ENCODE peak calls at places on chromosome 6, in seven cellular contexts. X is tibial artery, N is left ventricle myocardium inferior, T is foreskin fibroblast, J is lower leg skin, K is cardiac muscle cell, Z is fibroblast of villous mesenchyme. Q is an unnamed sample.

GRCh38 chr6:92810913-92811312 is 608.4 kb downstream of the EPHA7 start:
- DNase-seq in T (peak), K (peak), J (no peak), N (no peak), X (no peak), Z (peak), Q (peak)

GRCh38 chr6:30810813-30811329 is 66.5 kb upstream of the IER3 start:
- DNase-seq in T (no peak), J (no peak), K (no peak), Z (no peak), N (no peak), X (no peak), Q (no peak)

GRCh38 chr6:11653028-11653583 is 115.6 kb downstream of the TMEM170B start:
- DNase-seq in N (no peak), T (peak), X (no peak), K (peak), J (no peak), Z (peak), Q (peak)

GRCh38 chr6:101433141-101433540 is 39.6 kb downstream of the GRIK2 start:
- DNase-seq in J (no peak), N (no peak), Z (no peak), K (no peak), T (no peak), X (no peak), Q (no peak)

GRCh38 chr6:16634855-16635254 is 126.4 kb downstream of the ATXN1 start:
- DNase-seq in Z (no peak), K (no peak), T (no peak), N (no peak), X (no peak), J (no peak), Q (no peak)

GRCh38 chr6:40852667-40853383 is 186.2 kb downstream of the UNC5CL start:
- DNase-seq in J (no peak), X (no peak), T (peak), K (peak), Z (no peak), N (no peak), Q (no peak)

GRCh38 chr6:5513393-5513792 is 252.1 kb downstream of the FARS2 start:
- DNase-seq in J (no peak), K (no peak), T (no peak), N (no peak), Z (no peak), X (no peak), Q (no peak)

GRCh38 chr6:109816452-109817374 is 125.6 kb downstream of the FIG4 start:
- DNase-seq in K (no peak), X (no peak), Z (no peak), J (no peak), T (no peak), N (no peak), Q (no peak)

GRCh38 chr6:90811596-90812226 is 224.8 kb upstream of the MAP3K7 start:
- DNase-seq in J (no peak), X (no peak), Z (no peak), T (no peak), N (no peak), K (no peak), Q (no peak)

GRCh38 chr6:91288741-91289140 is 701.9 kb upstream of the MAP3K7 start:
- DNase-seq in Z (no peak), X (no peak), N (no peak), J (no peak), K (no peak), T (no peak), Q (no peak)

GRCh38 chr6:131982740-131983259 is 31.6 kb upstream of the CCN2 start:
- DNase-seq in T (peak), Z (peak), J (no peak), K (peak), X (no peak), N (no peak), Q (peak)

GRCh38 chr6:42629845-42630244 is 66.0 kb downstream of the UBR2 start:
- DNase-seq in K (no peak), X (no peak), Z (no peak), T (no peak), N (no peak), J (no peak), Q (no peak)

GRCh38 chr6:169038691-169039090 is 215.0 kb downstream of the THBS2 start:
- DNase-seq in K (no peak), X (no peak), T (no peak), Z (peak), J (no peak), N (no peak), Q (no peak)

GRCh38 chr6:31874836-31875572 is 3.8 kb downstream of the SLC44A4 start:
- DNase-seq in N (no peak), Z (peak), T (no peak), X (no peak), J (no peak), K (no peak), Q (no peak)

GRCh38 chr6:23280445-23280844 is 711.1 kb downstream of the HDGFL1 start:
- DNase-seq in X (no peak), N (no peak), T (peak), J (no peak), Z (peak), K (peak), Q (no peak)

GRCh38 chr6:40695114-40695513 is 108.0 kb upstream of the LRFN2 start:
- DNase-seq in T (no peak), J (no peak), K (no peak), N (no peak), X (no peak), Z (no peak), Q (no peak)

GRCh38 chr6:109794201-109794926 is 103.3 kb downstream of the FIG4 start:
- DNase-seq in K (peak), Z (peak), N (no peak), T (peak), J (no peak), X (no peak), Q (no peak)

GRCh38 chr6:148535976-148536375 is 193.3 kb downstream of the SASH1 start:
- DNase-seq in K (peak), J (no peak), N (no peak), T (peak), X (no peak), Z (peak), Q (no peak)

GRCh38 chr6:158517581-158517980 is 42.3 kb upstream of the TMEM181 start:
- DNase-seq in N (no peak), T (no peak), Z (no peak), K (no peak), X (no peak), J (no peak), Q (no peak)

GRCh38 chr6:39051399-39052122 is 3.0 kb downstream of the GLP1R start:
- DNase-seq in J (peak), X (no peak), N (no peak), T (no peak), Z (no peak), K (peak), Q (no peak)

GRCh38 chr6:43175676-43176422 is 4.8 kb downstream of the SRF start:
- DNase-seq in T (no peak), K (no peak), J (no peak), X (no peak), Z (no peak), N (no peak), Q (no peak)

GRCh38 chr6:48151142-48151541 is 40.1 kb upstream of the PTCHD4 start:
- DNase-seq in J (no peak), T (peak), K (peak), Z (peak), X (no peak), N (no peak), Q (peak)

GRCh38 chr6:166720859-166721258 is 93.8 kb upstream of the RPS6KA2 start:
- DNase-seq in K (no peak), X (no peak), T (no peak), J (no peak), N (no peak), Z (no peak), Q (no peak)

GRCh38 chr6:1946583-1946982 is 298.8 kb downstream of the GMDS start:
- DNase-seq in T (no peak), X (no peak), N (no peak), Z (no peak), J (no peak), K (no peak), Q (no peak)

GRCh38 chr6:149884215-149884614 is 13.7 kb downstream of the RAET1E start:
- DNase-seq in T (peak), Z (peak), K (peak), N (no peak), X (no peak), J (no peak), Q (no peak)

GRCh38 chr6:25700841-25701240 is 48.8 kb downstream of the SCGN start:
- DNase-seq in X (no peak), K (no peak), T (no peak), Z (no peak), J (no peak), N (no peak), Q (no peak)

GRCh38 chr6:85864453-85865401 is 222.0 kb upstream of the SYNCRIP start:
- DNase-seq in T (peak), K (peak), X (no peak), J (no peak), Z (peak), N (no peak), Q (no peak)
- TF ChIP-seq CTCF in T (no peak), K (peak), X (no peak), J (no peak), Z (peak), N (no peak), Q (peak)

GRCh38 chr6:102995491-102995890 is 1602.0 kb downstream of the GRIK2 start:
- DNase-seq in N (no peak), J (no peak), T (no peak), Z (no peak), X (no peak), K (no peak), Q (no peak)

GRCh38 chr6:103002282-103002681 is 1608.8 kb downstream of the GRIK2 start:
- DNase-seq in Z (no peak), K (no peak), J (no peak), T (no peak), N (no peak), X (no peak), Q (no peak)

GRCh38 chr6:102994866-102995265 is 1601.4 kb downstream of the GRIK2 start:
- DNase-seq in X (no peak), T (no peak), K (no peak), Z (no peak), J (no peak), N (no peak), Q (no peak)

GRCh38 chr6:103001724-103002123 is 1608.2 kb downstream of the GRIK2 start:
- DNase-seq in K (no peak), Z (no peak), T (no peak), J (no peak), X (no peak), N (no peak), Q (no peak)

DNA sequence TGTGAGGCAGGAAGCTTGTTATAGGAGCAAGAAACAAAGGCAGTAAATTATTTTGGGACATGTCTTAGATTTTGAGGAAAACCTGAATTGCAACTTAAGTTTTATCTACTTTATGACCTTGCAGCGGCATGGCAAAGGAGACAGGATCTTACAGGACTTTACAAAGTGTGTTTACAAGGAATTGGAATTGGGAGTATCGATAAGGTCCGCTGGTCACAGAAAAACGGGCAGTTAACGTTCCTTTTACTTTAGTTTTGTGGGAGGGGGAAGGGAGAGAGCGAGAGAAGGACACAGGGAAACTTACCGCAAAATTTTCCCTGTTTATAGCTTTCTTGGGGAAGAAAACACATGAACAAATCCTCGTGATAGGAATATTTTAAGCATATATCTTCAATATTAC is 1607.2 kb downstream of the GRIK2 start:
- DNase-seq in J (no peak), K (no peak), N (no peak), T (no peak), Z (no peak), X (no peak), Q (no peak)
- H3K4me3 ChIP-seq in J (no peak), K (no peak), N (no peak), T (no peak), Z (no peak), X (no peak), Q (no peak)

GRCh38 chr6:157267109-157267611 is 56.2 kb downstream of the TMEM242 start:
- DNase-seq in T (no peak), J (peak), X (no peak), K (no peak), Z (no peak), N (no peak), Q (no peak)
- TF ChIP-seq CTCF in T (no peak), J (no peak), X (no peak), K (no peak), Z (no peak), N (no peak), Q (no peak)

GRCh38 chr6:138107078-138107751 is at the start of gene PERP:
- DNase-seq in Z (peak), T (peak), X (peak), N (peak), J (peak), K (peak), Q (no peak)
- H3K4me3 ChIP-seq in Z (peak), T (peak), X (peak), N (peak), J (peak), K (peak), Q (peak)

GRCh38 chr6:129186988-129187387 is 304.1 kb downstream of the LAMA2 start:
- DNase-seq in K (peak), N (no peak), Z (peak), X (no peak), T (peak), J (no peak), Q (peak)
- TF ChIP-seq CTCF in K (no peak), N (no peak), Z (no peak), X (no peak), T (no peak), J (no peak), Q (no peak)

DNA sequence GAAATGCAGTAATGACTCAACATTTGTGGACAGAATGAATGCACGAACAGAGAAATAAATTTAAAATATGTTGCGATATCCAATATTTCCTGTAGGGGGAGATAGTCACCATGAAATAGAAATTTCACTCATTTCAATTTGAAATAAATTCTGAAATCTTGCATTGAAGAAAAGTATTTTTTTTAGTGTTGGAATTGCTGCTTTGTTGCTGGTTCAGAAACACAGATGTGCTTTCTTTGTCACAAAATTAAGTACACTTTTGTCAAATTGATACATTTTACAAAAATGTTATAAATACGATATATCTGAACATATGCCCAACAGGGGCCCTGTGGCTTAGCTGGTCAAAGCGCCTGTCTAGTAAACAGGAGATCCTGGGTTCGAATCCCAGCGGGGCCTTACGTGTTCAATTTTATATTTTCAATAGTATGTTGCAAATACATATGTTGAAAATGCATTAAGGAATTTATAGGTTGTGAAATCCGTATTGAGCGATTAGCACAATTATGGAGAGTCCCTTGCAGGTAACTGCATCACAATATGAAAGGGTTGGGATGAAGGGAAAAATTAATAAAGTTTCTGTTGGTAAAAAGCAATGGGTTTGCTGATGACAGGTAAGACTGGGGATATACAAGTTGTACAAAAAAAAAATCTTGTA is 85.4 kb upstream of the PRSS16 start:
- DNase-seq in T (peak), X (no peak), K (peak), J (no peak), Z (peak), N (no peak), Q (no peak)
- H3K4me3 ChIP-seq in T (no peak), X (no peak), K (no peak), J (no peak), Z (no peak), N (no peak), Q (no peak)

Q was measured in astrocyte of the cerebellum.